ENCODE peak calls at places on chromosomes 16 and 17, in six cellular contexts. One of them, this sample, is unnamed.

GRCh38 chr17:17439971-17440843 is 36.6 kb upstream of the MED9 start:
- DNase-seq in fibroblast of the aortic adventitia: peak
- DNase-seq in astrocyte of the spinal cord: peak
- DNase-seq in dorsolateral prefrontal cortex: peak
- DNase-seq in brain microvascular endothelial cell: peak
- DNase-seq in HFF-Myc: no peak
- DNase-seq in this sample: peak

GRCh38 chr17:69594641-69595040 is 180.1 kb downstream of the MAP2K6 start:
- DNase-seq in astrocyte of the spinal cord: no peak
- DNase-seq in HFF-Myc: no peak
- DNase-seq in dorsolateral prefrontal cortex: no peak
- DNase-seq in fibroblast of the aortic adventitia: no peak
- DNase-seq in brain microvascular endothelial cell: no peak
- DNase-seq in this sample: no peak

GRCh38 chr17:31907342-31907975 is 6.0 kb upstream of the UTP6 start:
- DNase-seq in brain microvascular endothelial cell: no peak
- DNase-seq in dorsolateral prefrontal cortex: no peak
- DNase-seq in fibroblast of the aortic adventitia: peak
- DNase-seq in astrocyte of the spinal cord: peak
- DNase-seq in HFF-Myc: no peak
- DNase-seq in this sample: no peak

GRCh38 chr17:57406131-57406980 is 150.0 kb downstream of the MSI2 start:
- DNase-seq in astrocyte of the spinal cord: peak
- DNase-seq in brain microvascular endothelial cell: no peak
- DNase-seq in fibroblast of the aortic adventitia: peak
- DNase-seq in dorsolateral prefrontal cortex: peak
- DNase-seq in HFF-Myc: no peak
- DNase-seq in this sample: peak

GRCh38 chr17:75346906-75347305 is 57.7 kb upstream of the SLC25A19 start:
- DNase-seq in fibroblast of the aortic adventitia: peak
- DNase-seq in HFF-Myc: no peak
- DNase-seq in dorsolateral prefrontal cortex: no peak
- DNase-seq in astrocyte of the spinal cord: peak
- DNase-seq in brain microvascular endothelial cell: peak
- DNase-seq in this sample: peak

GRCh38 chr17:42165751-42166150 is 11.0 kb upstream of the RAB5C start:
- DNase-seq in fibroblast of the aortic adventitia: no peak
- DNase-seq in dorsolateral prefrontal cortex: no peak
- DNase-seq in brain microvascular endothelial cell: no peak
- DNase-seq in astrocyte of the spinal cord: no peak
- DNase-seq in HFF-Myc: no peak
- DNase-seq in this sample: no peak

GRCh38 chr17:80577876-80578275 is 33.2 kb downstream of the RPTOR start:
- DNase-seq in astrocyte of the spinal cord: no peak
- DNase-seq in dorsolateral prefrontal cortex: no peak
- DNase-seq in fibroblast of the aortic adventitia: no peak
- DNase-seq in HFF-Myc: no peak
- DNase-seq in brain microvascular endothelial cell: no peak
- DNase-seq in this sample: no peak

GRCh38 chr17:82647593-82648164 is 565 bp downstream of the WDR45B start:
- DNase-seq in astrocyte of the spinal cord: no peak
- DNase-seq in fibroblast of the aortic adventitia: no peak
- DNase-seq in dorsolateral prefrontal cortex: no peak
- DNase-seq in HFF-Myc: no peak
- DNase-seq in brain microvascular endothelial cell: no peak
- DNase-seq in this sample: peak

GRCh38 chr17:66843606-66844005 is 8.7 kb downstream of the CACNG5 start:
- DNase-seq in brain microvascular endothelial cell: no peak
- DNase-seq in astrocyte of the spinal cord: no peak
- DNase-seq in HFF-Myc: no peak
- DNase-seq in dorsolateral prefrontal cortex: no peak
- DNase-seq in fibroblast of the aortic adventitia: no peak
- DNase-seq in this sample: no peak

GRCh38 chr16:65061263-65061662 is 60.6 kb downstream of the CDH11 start:
- DNase-seq in astrocyte of the spinal cord: no peak
- DNase-seq in HFF-Myc: no peak
- DNase-seq in brain microvascular endothelial cell: no peak
- DNase-seq in fibroblast of the aortic adventitia: no peak
- DNase-seq in dorsolateral prefrontal cortex: no peak
- DNase-seq in this sample: no peak

GRCh38 chr17:70076189-70076588 is 1.2 kb downstream of the KCNJ16 start:
- DNase-seq in astrocyte of the spinal cord: peak
- DNase-seq in fibroblast of the aortic adventitia: peak
- DNase-seq in HFF-Myc: no peak
- DNase-seq in dorsolateral prefrontal cortex: no peak
- DNase-seq in brain microvascular endothelial cell: no peak
- DNase-seq in this sample: no peak

GRCh38 chr16:85206472-85207356 is 94.4 kb upstream of the CIBAR2 start:
- DNase-seq in brain microvascular endothelial cell: no peak
- DNase-seq in fibroblast of the aortic adventitia: peak
- DNase-seq in astrocyte of the spinal cord: no peak
- DNase-seq in HFF-Myc: no peak
- DNase-seq in dorsolateral prefrontal cortex: no peak
- DNase-seq in this sample: peak

GRCh38 chr17:77807051-77807745 is 151.3 kb upstream of the TNRC6C start:
- DNase-seq in brain microvascular endothelial cell: no peak
- DNase-seq in astrocyte of the spinal cord: no peak
- DNase-seq in HFF-Myc: no peak
- DNase-seq in dorsolateral prefrontal cortex: no peak
- DNase-seq in fibroblast of the aortic adventitia: no peak
- DNase-seq in this sample: no peak

GRCh38 chr17:42251115-42251514 is 25.1 kb downstream of the STAT5B start:
- DNase-seq in dorsolateral prefrontal cortex: no peak
- DNase-seq in astrocyte of the spinal cord: peak
- DNase-seq in HFF-Myc: no peak
- DNase-seq in brain microvascular endothelial cell: no peak
- DNase-seq in fibroblast of the aortic adventitia: peak
- DNase-seq in this sample: no peak

GRCh38 chr16:67666032-67666537 is 465 bp downstream of the ENKD1 start:
- DNase-seq in astrocyte of the spinal cord: no peak
- DNase-seq in fibroblast of the aortic adventitia: no peak
- DNase-seq in brain microvascular endothelial cell: no peak
- DNase-seq in dorsolateral prefrontal cortex: no peak
- DNase-seq in HFF-Myc: no peak
- DNase-seq in this sample: peak

GRCh38 chr16:31242197-31242596 is 17.6 kb upstream of the ITGAM start:
- DNase-seq in HFF-Myc: no peak
- DNase-seq in brain microvascular endothelial cell: no peak
- DNase-seq in astrocyte of the spinal cord: no peak
- DNase-seq in dorsolateral prefrontal cortex: no peak
- DNase-seq in fibroblast of the aortic adventitia: peak
- DNase-seq in this sample: no peak

GRCh38 chr16:86448306-86448705 is 62.0 kb upstream of the FOXF1 start:
- DNase-seq in HFF-Myc: no peak
- DNase-seq in brain microvascular endothelial cell: no peak
- DNase-seq in dorsolateral prefrontal cortex: no peak
- DNase-seq in fibroblast of the aortic adventitia: no peak
- DNase-seq in astrocyte of the spinal cord: no peak
- DNase-seq in this sample: no peak

GRCh38 chr17:39027037-39027436 is 59.8 kb upstream of the FBXO47 start:
- DNase-seq in brain microvascular endothelial cell: no peak
- DNase-seq in fibroblast of the aortic adventitia: peak
- DNase-seq in astrocyte of the spinal cord: no peak
- DNase-seq in HFF-Myc: no peak
- DNase-seq in dorsolateral prefrontal cortex: no peak
- DNase-seq in this sample: peak

GRCh38 chr16:82317411-82318168 is 147.6 kb upstream of the MPHOSPH6 start:
- DNase-seq in brain microvascular endothelial cell: no peak
- DNase-seq in astrocyte of the spinal cord: no peak
- DNase-seq in dorsolateral prefrontal cortex: no peak
- DNase-seq in fibroblast of the aortic adventitia: no peak
- DNase-seq in HFF-Myc: no peak
- DNase-seq in this sample: no peak

GRCh38 chr16:17836868-17837602 is 366.3 kb upstream of the XYLT1 start:
- DNase-seq in brain microvascular endothelial cell: peak
- DNase-seq in astrocyte of the spinal cord: peak
- DNase-seq in HFF-Myc: peak
- DNase-seq in dorsolateral prefrontal cortex: no peak
- DNase-seq in fibroblast of the aortic adventitia: peak
- DNase-seq in this sample: no peak

GRCh38 chr17:9363440-9364350 is 211.9 kb downstream of the STX8 start:
- DNase-seq in fibroblast of the aortic adventitia: no peak
- DNase-seq in dorsolateral prefrontal cortex: no peak
- DNase-seq in HFF-Myc: no peak
- DNase-seq in brain microvascular endothelial cell: peak
- DNase-seq in astrocyte of the spinal cord: peak
- DNase-seq in this sample: no peak

GRCh38 chr17:69506489-69506888 is 92.0 kb downstream of the MAP2K6 start:
- DNase-seq in astrocyte of the spinal cord: no peak
- DNase-seq in brain microvascular endothelial cell: no peak
- DNase-seq in dorsolateral prefrontal cortex: no peak
- DNase-seq in HFF-Myc: no peak
- DNase-seq in fibroblast of the aortic adventitia: no peak
- DNase-seq in this sample: no peak

GRCh38 chr17:59423903-59424302 is 92.4 kb downstream of the YPEL2 start:
- DNase-seq in dorsolateral prefrontal cortex: no peak
- DNase-seq in fibroblast of the aortic adventitia: no peak
- DNase-seq in astrocyte of the spinal cord: no peak
- DNase-seq in HFF-Myc: no peak
- DNase-seq in brain microvascular endothelial cell: no peak
- DNase-seq in this sample: no peak

GRCh38 chr16:75486014-75486404 is 9.2 kb downstream of the CHST6 start:
- DNase-seq in dorsolateral prefrontal cortex: no peak
- DNase-seq in HFF-Myc: no peak
- DNase-seq in fibroblast of the aortic adventitia: no peak
- DNase-seq in astrocyte of the spinal cord: no peak
- DNase-seq in brain microvascular endothelial cell: no peak
- DNase-seq in this sample: no peak

GRCh38 chr16:72847187-72848044 is 200.5 kb downstream of the ZFHX3 start:
- DNase-seq in brain microvascular endothelial cell: peak
- DNase-seq in HFF-Myc: no peak
- DNase-seq in dorsolateral prefrontal cortex: no peak
- DNase-seq in fibroblast of the aortic adventitia: peak
- DNase-seq in astrocyte of the spinal cord: peak
- DNase-seq in this sample: no peak

GRCh38 chr17:30551666-30552339 is 74.6 kb downstream of the GOSR1 start:
- DNase-seq in HFF-Myc: no peak
- DNase-seq in fibroblast of the aortic adventitia: no peak
- DNase-seq in dorsolateral prefrontal cortex: no peak
- DNase-seq in astrocyte of the spinal cord: no peak
- DNase-seq in brain microvascular endothelial cell: no peak
- DNase-seq in this sample: no peak
- TF ChIP-seq CTCF in HFF-Myc: no peak
- TF ChIP-seq CTCF in fibroblast of the aortic adventitia: no peak
- TF ChIP-seq CTCF in dorsolateral prefrontal cortex: no peak
- TF ChIP-seq CTCF in astrocyte of the spinal cord: no peak
- TF ChIP-seq CTCF in brain microvascular endothelial cell: no peak
- TF ChIP-seq CTCF in this sample: no peak

GRCh38 chr17:6279659-6280058 is 155.3 kb downstream of the AIPL1 start:
- DNase-seq in fibroblast of the aortic adventitia: no peak
- DNase-seq in dorsolateral prefrontal cortex: no peak
- DNase-seq in brain microvascular endothelial cell: no peak
- DNase-seq in HFF-Myc: no peak
- DNase-seq in astrocyte of the spinal cord: no peak
- DNase-seq in this sample: peak
- TF ChIP-seq CTCF in fibroblast of the aortic adventitia: no peak
- TF ChIP-seq CTCF in dorsolateral prefrontal cortex: no peak
- TF ChIP-seq CTCF in brain microvascular endothelial cell: no peak
- TF ChIP-seq CTCF in HFF-Myc: no peak
- TF ChIP-seq CTCF in astrocyte of the spinal cord: no peak
- TF ChIP-seq CTCF in this sample: no peak

GRCh38 chr16:50021509-50021908 is 3.5 kb upstream of the CNEP1R1 start:
- DNase-seq in dorsolateral prefrontal cortex: no peak
- DNase-seq in fibroblast of the aortic adventitia: no peak
- DNase-seq in brain microvascular endothelial cell: peak
- DNase-seq in astrocyte of the spinal cord: no peak
- DNase-seq in HFF-Myc: no peak
- DNase-seq in this sample: no peak
- TF ChIP-seq CTCF in dorsolateral prefrontal cortex: no peak
- TF ChIP-seq CTCF in fibroblast of the aortic adventitia: no peak
- TF ChIP-seq CTCF in brain microvascular endothelial cell: peak
- TF ChIP-seq CTCF in astrocyte of the spinal cord: peak
- TF ChIP-seq CTCF in HFF-Myc: no peak
- TF ChIP-seq CTCF in this sample: no peak

GRCh38 chr17:4815043-4815675 is 8.2 kb downstream of the PLD2 start:
- DNase-seq in HFF-Myc: no peak
- DNase-seq in dorsolateral prefrontal cortex: no peak
- DNase-seq in astrocyte of the spinal cord: no peak
- DNase-seq in fibroblast of the aortic adventitia: no peak
- DNase-seq in brain microvascular endothelial cell: no peak
- DNase-seq in this sample: no peak
- TF ChIP-seq CTCF in HFF-Myc: peak
- TF ChIP-seq CTCF in dorsolateral prefrontal cortex: no peak
- TF ChIP-seq CTCF in astrocyte of the spinal cord: peak
- TF ChIP-seq CTCF in fibroblast of the aortic adventitia: peak
- TF ChIP-seq CTCF in brain microvascular endothelial cell: peak
- TF ChIP-seq CTCF in this sample: peak